ENCODE peak calls at places on chromosome 2, in seven cellular contexts. One of them, this sample, is unnamed.

GRCh38 chr2:96962567-96963203 is 23.7 kb downstream of the FAM178B start:
- DNase-seq in HFF-Myc: no peak
- DNase-seq in GM10248: no peak
- DNase-seq in uterus: no peak
- DNase-seq in MCF 10A: no peak
- DNase-seq in GM13977: peak; percentile 49
- DNase-seq in esophagus squamous epithelium: no peak
- DNase-seq in this sample: no peak

GRCh38 chr2:163479599-163479998 is 256.2 kb downstream of the FIGN start:
- DNase-seq in HFF-Myc: no peak
- DNase-seq in GM10248: no peak
- DNase-seq in uterus: no peak
- DNase-seq in MCF 10A: no peak
- DNase-seq in GM13977: no peak
- DNase-seq in esophagus squamous epithelium: no peak
- DNase-seq in this sample: no peak

GRCh38 chr2:2059199-2059598 is 271.9 kb downstream of the MYT1L start:
- DNase-seq in HFF-Myc: no peak
- DNase-seq in GM10248: no peak
- DNase-seq in uterus: no peak
- DNase-seq in MCF 10A: no peak
- DNase-seq in GM13977: no peak
- DNase-seq in esophagus squamous epithelium: no peak
- DNase-seq in this sample: no peak

GRCh38 chr2:231190531-231191197 is 7.8 kb upstream of the ARMC9 start:
- DNase-seq in HFF-Myc: no peak
- DNase-seq in GM10248: no peak
- DNase-seq in uterus: peak; percentile 86
- DNase-seq in MCF 10A: no peak
- DNase-seq in GM13977: peak; percentile 29
- DNase-seq in esophagus squamous epithelium: no peak
- DNase-seq in this sample: no peak

GRCh38 chr2:221635949-221636348 is 63.8 kb upstream of the EPHA4 start:
- DNase-seq in HFF-Myc: no peak
- DNase-seq in GM10248: no peak
- DNase-seq in uterus: no peak
- DNase-seq in MCF 10A: peak; percentile 36
- DNase-seq in GM13977: no peak
- DNase-seq in esophagus squamous epithelium: no peak
- DNase-seq in this sample: no peak

GRCh38 chr2:144449028-144449406 is 70.9 kb downstream of the ZEB2 start:
- DNase-seq in HFF-Myc: no peak
- DNase-seq in GM10248: peak; percentile 16
- DNase-seq in uterus: no peak
- DNase-seq in MCF 10A: no peak
- DNase-seq in GM13977: no peak
- DNase-seq in esophagus squamous epithelium: no peak
- DNase-seq in this sample: no peak

GRCh38 chr2:35873921-35874320 is 481.7 kb upstream of the CRIM1 start:
- DNase-seq in HFF-Myc: no peak
- DNase-seq in GM10248: no peak
- DNase-seq in uterus: no peak
- DNase-seq in MCF 10A: peak; percentile 6
- DNase-seq in GM13977: no peak
- DNase-seq in esophagus squamous epithelium: no peak
- DNase-seq in this sample: no peak

GRCh38 chr2:158060862-158061435 is 40.7 kb upstream of the UPP2 start:
- DNase-seq in HFF-Myc: peak; percentile 38
- DNase-seq in GM10248: no peak
- DNase-seq in uterus: no peak
- DNase-seq in MCF 10A: no peak
- DNase-seq in GM13977: no peak
- DNase-seq in esophagus squamous epithelium: no peak
- DNase-seq in this sample: no peak

GRCh38 chr2:179393481-179393880 is 128.8 kb upstream of the SESTD1 start:
- DNase-seq in HFF-Myc: no peak
- DNase-seq in GM10248: no peak
- DNase-seq in uterus: no peak
- DNase-seq in MCF 10A: no peak
- DNase-seq in GM13977: no peak
- DNase-seq in esophagus squamous epithelium: no peak
- DNase-seq in this sample: no peak

GRCh38 chr2:9768388-9768787 is 74.9 kb upstream of the TAF1B start:
- DNase-seq in HFF-Myc: no peak
- DNase-seq in GM10248: no peak
- DNase-seq in uterus: no peak
- DNase-seq in MCF 10A: no peak
- DNase-seq in GM13977: no peak
- DNase-seq in esophagus squamous epithelium: no peak
- DNase-seq in this sample: no peak

GRCh38 chr2:7766978-7767565 is 849.9 kb downstream of the RNF144A start:
- DNase-seq in HFF-Myc: no peak
- DNase-seq in GM10248: no peak
- DNase-seq in uterus: no peak
- DNase-seq in MCF 10A: no peak
- DNase-seq in GM13977: no peak
- DNase-seq in esophagus squamous epithelium: no peak
- DNase-seq in this sample: no peak

GRCh38 chr2:177282101-177282573 is 17.6 kb upstream of the NFE2L2 start:
- DNase-seq in HFF-Myc: peak; percentile 24
- DNase-seq in GM10248: no peak
- DNase-seq in uterus: no peak
- DNase-seq in MCF 10A: peak; percentile 36
- DNase-seq in GM13977: no peak
- DNase-seq in esophagus squamous epithelium: no peak
- DNase-seq in this sample: no peak

GRCh38 chr2:62306751-62307468 is 111.0 kb downstream of the B3GNT2 start:
- DNase-seq in HFF-Myc: no peak
- DNase-seq in GM10248: no peak
- DNase-seq in uterus: no peak
- DNase-seq in MCF 10A: peak; percentile 70
- DNase-seq in GM13977: no peak
- DNase-seq in esophagus squamous epithelium: no peak
- DNase-seq in this sample: no peak

GRCh38 chr2:47083886-47084682 is 71.0 kb downstream of the STPG4 start:
- DNase-seq in HFF-Myc: no peak
- DNase-seq in GM10248: no peak
- DNase-seq in uterus: peak; percentile 57
- DNase-seq in MCF 10A: no peak
- DNase-seq in GM13977: no peak
- DNase-seq in esophagus squamous epithelium: no peak
- DNase-seq in this sample: no peak

GRCh38 chr2:200050921-200051620 is 95.7 kb downstream of the MAIP1 start:
- DNase-seq in HFF-Myc: no peak
- DNase-seq in GM10248: no peak
- DNase-seq in uterus: no peak
- DNase-seq in MCF 10A: no peak
- DNase-seq in GM13977: no peak
- DNase-seq in esophagus squamous epithelium: no peak
- DNase-seq in this sample: no peak

DNA sequence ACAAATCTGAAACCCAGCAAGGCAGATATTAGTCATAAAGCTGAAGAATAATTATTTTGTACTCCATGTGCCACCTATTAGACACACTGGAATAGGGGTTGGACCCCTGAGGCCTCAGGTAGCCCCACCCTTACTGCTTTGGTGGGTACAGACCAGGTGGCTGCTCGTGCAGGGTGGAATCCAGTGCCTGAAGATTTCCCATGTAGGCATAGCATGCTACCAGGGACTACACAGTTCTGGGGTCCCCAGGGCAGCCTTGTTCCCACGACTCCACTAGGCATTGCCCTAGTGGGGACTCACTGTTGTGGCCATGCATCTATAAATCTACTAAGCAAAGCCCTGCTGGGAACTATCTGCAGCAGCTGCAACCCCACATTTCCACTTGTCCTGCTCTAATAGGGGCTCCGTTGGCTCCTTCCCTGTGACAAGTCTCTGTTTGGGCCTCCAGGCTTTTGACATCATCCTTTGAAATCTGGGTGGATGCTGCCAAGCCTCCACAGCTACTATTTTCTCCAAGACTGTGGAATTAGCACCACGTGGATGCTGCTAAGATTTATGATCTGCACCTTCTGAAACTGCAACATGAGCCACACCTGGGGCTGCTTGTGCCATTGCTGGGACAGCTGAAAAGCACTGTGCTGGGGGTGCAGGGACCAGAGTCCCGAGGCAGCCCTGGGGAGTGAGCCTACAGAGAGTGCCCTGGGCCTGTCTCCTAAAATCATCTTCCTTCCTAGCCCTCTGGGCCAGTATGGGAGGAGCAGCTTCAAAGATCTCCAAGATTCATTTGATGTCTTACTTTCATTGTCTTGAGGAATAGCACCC is 303.8 kb downstream of the FSIP2 start:
- DNase-seq in HFF-Myc: no peak
- DNase-seq in GM10248: no peak
- DNase-seq in uterus: no peak
- DNase-seq in MCF 10A: no peak
- DNase-seq in GM13977: no peak
- DNase-seq in esophagus squamous epithelium: no peak
- DNase-seq in this sample: no peak
- TF ChIP-seq CTCF in HFF-Myc: no peak
- TF ChIP-seq CTCF in GM10248: no peak
- TF ChIP-seq CTCF in uterus: no peak
- TF ChIP-seq CTCF in MCF 10A: no peak
- TF ChIP-seq CTCF in GM13977: no peak
- TF ChIP-seq CTCF in esophagus squamous epithelium: no peak
- TF ChIP-seq CTCF in this sample: no peak

GRCh38 chr2:148981350-148981749 is 57.1 kb upstream of the LYPD6B start:
- DNase-seq in HFF-Myc: no peak
- DNase-seq in GM10248: no peak
- DNase-seq in uterus: no peak
- DNase-seq in MCF 10A: no peak
- DNase-seq in GM13977: no peak
- DNase-seq in esophagus squamous epithelium: no peak
- DNase-seq in this sample: no peak

GRCh38 chr2:148978736-148979135 is 59.8 kb upstream of the LYPD6B start:
- DNase-seq in HFF-Myc: no peak
- DNase-seq in GM10248: no peak
- DNase-seq in uterus: peak; percentile 34
- DNase-seq in MCF 10A: no peak
- DNase-seq in GM13977: no peak
- DNase-seq in esophagus squamous epithelium: no peak
- DNase-seq in this sample: no peak

GRCh38 chr2:148979164-148979918 is 59.2 kb upstream of the LYPD6B start:
- DNase-seq in HFF-Myc: no peak
- DNase-seq in GM10248: no peak
- DNase-seq in uterus: no peak
- DNase-seq in MCF 10A: no peak
- DNase-seq in GM13977: no peak
- DNase-seq in esophagus squamous epithelium: no peak
- DNase-seq in this sample: no peak

GRCh38 chr2:148979919-148980277 is 58.6 kb upstream of the LYPD6B start:
- DNase-seq in HFF-Myc: no peak
- DNase-seq in GM10248: no peak
- DNase-seq in uterus: no peak
- DNase-seq in MCF 10A: no peak
- DNase-seq in GM13977: no peak
- DNase-seq in esophagus squamous epithelium: no peak
- DNase-seq in this sample: no peak

DNA sequence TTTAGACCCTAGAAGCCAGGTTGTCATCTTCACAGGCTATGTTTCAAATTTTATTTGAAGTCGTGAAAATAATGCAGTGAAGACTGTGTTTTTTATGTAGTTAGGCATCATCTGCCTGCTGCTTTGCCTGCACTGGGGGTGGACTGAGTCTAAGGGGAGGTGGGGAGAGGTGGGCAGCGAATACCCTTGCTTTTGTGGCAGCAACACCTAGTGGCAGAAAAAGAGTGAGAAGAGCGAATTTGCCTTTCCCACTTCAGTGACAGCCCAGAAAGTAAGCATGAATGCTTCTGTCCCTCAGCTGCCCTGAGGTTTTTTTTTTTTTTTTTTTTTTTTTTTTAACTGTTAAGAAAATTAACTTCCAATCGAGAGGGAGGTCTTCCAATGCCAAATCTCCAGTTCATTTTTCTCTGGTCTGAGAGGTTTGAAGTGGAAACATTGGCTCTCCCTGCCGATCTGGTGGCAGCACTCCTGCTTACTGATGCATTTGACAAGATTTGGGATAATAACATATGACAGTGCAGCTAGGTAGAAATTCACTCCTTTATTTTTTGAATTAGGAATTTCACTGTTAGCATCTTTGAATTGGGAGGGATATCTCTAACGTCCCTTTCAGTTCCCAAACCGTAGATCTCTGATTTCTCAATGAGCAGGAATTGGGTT is 60.3 kb upstream of the LYPD6B start:
- DNase-seq in HFF-Myc: no peak
- DNase-seq in GM10248: no peak
- DNase-seq in uterus: no peak
- DNase-seq in MCF 10A: no peak
- DNase-seq in GM13977: no peak
- DNase-seq in esophagus squamous epithelium: no peak
- DNase-seq in this sample: no peak
- TF ChIP-seq CTCF in HFF-Myc: no peak
- TF ChIP-seq CTCF in GM10248: peak; percentile 24
- TF ChIP-seq CTCF in uterus: no peak
- TF ChIP-seq CTCF in MCF 10A: no peak
- TF ChIP-seq CTCF in GM13977: peak; percentile 24
- TF ChIP-seq CTCF in esophagus squamous epithelium: no peak
- TF ChIP-seq CTCF in this sample: no peak

DNA sequence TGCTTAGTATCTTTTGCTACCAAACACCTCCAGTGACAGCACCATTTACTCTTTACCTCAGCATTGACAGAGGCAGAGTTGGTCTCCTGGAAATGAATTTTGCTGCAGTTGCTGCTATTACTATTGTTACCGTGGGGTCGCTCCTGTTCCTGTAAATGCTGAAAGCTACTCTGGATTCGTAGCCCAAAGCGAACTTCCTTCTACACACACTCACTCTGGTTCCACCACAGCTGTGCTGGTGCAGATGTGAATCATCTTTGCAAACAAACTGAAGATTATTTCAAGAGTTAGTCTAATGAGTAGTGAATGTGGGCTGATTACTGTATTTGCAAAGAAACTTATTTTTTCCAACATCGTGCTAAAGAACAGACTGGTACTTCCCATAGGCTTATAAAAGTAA is 303.9 kb downstream of the LPIN1 start:
- DNase-seq in HFF-Myc: peak; percentile 87
- DNase-seq in GM10248: no peak
- DNase-seq in uterus: no peak
- DNase-seq in MCF 10A: peak; percentile 20
- DNase-seq in GM13977: no peak
- DNase-seq in esophagus squamous epithelium: no peak
- DNase-seq in this sample: no peak
- TF ChIP-seq CTCF in HFF-Myc: peak; percentile 49
- TF ChIP-seq CTCF in GM10248: no peak
- TF ChIP-seq CTCF in uterus: no peak
- TF ChIP-seq CTCF in MCF 10A: no peak
- TF ChIP-seq CTCF in GM13977: peak; percentile 29
- TF ChIP-seq CTCF in esophagus squamous epithelium: no peak
- TF ChIP-seq CTCF in this sample: no peak

DNA sequence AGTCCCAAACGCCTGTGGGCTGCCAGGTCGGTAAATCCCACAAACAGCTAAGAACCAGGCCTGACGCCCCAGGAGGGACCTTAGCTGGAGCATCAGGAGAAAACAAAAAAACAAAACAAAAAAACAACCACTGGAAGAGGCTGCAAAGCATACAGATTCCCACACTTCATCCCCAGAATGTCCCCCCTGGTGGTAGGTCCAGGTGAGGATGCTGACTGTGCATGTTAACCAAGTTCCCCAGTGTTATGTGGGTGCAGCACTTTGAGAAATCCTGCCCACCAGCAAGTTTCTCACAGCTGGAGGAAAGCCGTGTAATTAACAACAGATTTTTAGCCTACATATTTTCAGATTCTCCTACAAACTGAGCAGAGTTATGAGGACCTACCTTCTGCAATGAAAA is 15.1 kb downstream of the ST3GAL5 start:
- DNase-seq in HFF-Myc: no peak
- DNase-seq in GM10248: no peak
- DNase-seq in uterus: no peak
- DNase-seq in MCF 10A: no peak
- DNase-seq in GM13977: no peak
- DNase-seq in esophagus squamous epithelium: no peak
- DNase-seq in this sample: no peak
- TF ChIP-seq CTCF in HFF-Myc: peak; percentile 41
- TF ChIP-seq CTCF in GM10248: peak; percentile 12
- TF ChIP-seq CTCF in uterus: no peak
- TF ChIP-seq CTCF in MCF 10A: no peak
- TF ChIP-seq CTCF in GM13977: peak; percentile 15
- TF ChIP-seq CTCF in esophagus squamous epithelium: peak; percentile 5
- TF ChIP-seq CTCF in this sample: no peak